ENCODE peak calls at places on chromosomes 5 and 9, in nine cellular contexts. R, M, P, A, B, L, T, W and Q are unnamed samples.

GRCh38 chr5:151406322-151406947 is 41.0 kb upstream of the SLC36A1 start:
- DNase-seq in R (no peak), M (no peak), P (peak; percentile 10), A (peak; percentile 46), B (no peak), L (peak; percentile 25), T (no peak), W (no peak), Q (peak; percentile 58)

GRCh38 chr9:113910036-113910639 is 34.0 kb downstream of the ZNF618 start:
- DNase-seq in R (peak; percentile 85), M (no peak), P (no peak), A (no peak), B (no peak), L (peak; percentile 31), T (no peak), W (no peak), Q (no peak)

GRCh38 chr9:133643362-133643755 is 7.2 kb downstream of the DBH start:
- DNase-seq in R (no peak), M (no peak), P (no peak), A (no peak), B (no peak), L (no peak), T (no peak), W (no peak), Q (peak; percentile 61)

GRCh38 chr9:106757539-106757938 is 105.4 kb upstream of the ZNF462 start:
- DNase-seq in R (no peak), M (no peak), P (no peak), A (no peak), B (no peak), L (no peak), T (no peak), W (no peak), Q (no peak)

GRCh38 chr5:40317023-40317422 is 362.7 kb upstream of the PTGER4 start:
- DNase-seq in R (no peak), M (no peak), P (no peak), A (no peak), B (no peak), L (no peak), T (no peak), W (no peak), Q (no peak)

GRCh38 chr5:14144586-14145355 is 1.6 kb downstream of the TRIO start:
- DNase-seq in R (peak; percentile 23), M (peak; percentile 12), P (peak; percentile 80), A (peak; percentile 84), B (peak; percentile 69), L (peak; percentile 83), T (peak; percentile 36), W (peak; percentile 57), Q (peak; percentile 94)

GRCh38 chr9:137804908-137805356 is 72.7 kb upstream of the CACNA1B start:
- DNase-seq in R (no peak), M (no peak), P (peak; percentile 28), A (peak; percentile 59), B (no peak), L (no peak), T (no peak), W (no peak), Q (peak; percentile 27)

GRCh38 chr5:4570047-4571015 is 569.8 kb upstream of the ADAMTS16 start:
- DNase-seq in R (no peak), M (no peak), P (no peak), A (no peak), B (no peak), L (no peak), T (no peak), W (no peak), Q (no peak)

GRCh38 chr9:128787583-128788156 is 617 bp downstream of the TBC1D13 start:
- DNase-seq in R (no peak), M (no peak), P (peak; percentile 14), A (peak; percentile 19), B (no peak), L (peak; percentile 47), T (no peak), W (no peak), Q (peak; percentile 87)

GRCh38 chr5:80275347-80275746 is 19.5 kb upstream of the SERINC5 start:
- DNase-seq in R (no peak), M (no peak), P (peak; percentile 14), A (peak; percentile 43), B (no peak), L (peak; percentile 25), T (no peak), W (no peak), Q (no peak)